ENCODE peak calls at places on chromosome 12, in eight cellular contexts. B, P, O, W, L, G, D and S are unnamed samples.

GRCh38 chr12:70043490-70044138 is 199.6 kb upstream of the CNOT2 start:
- DNase-seq in W (peak; percentile 24), L (no peak), P (no peak), O (no peak), B (peak; percentile 76), G (no peak), D (no peak), S (no peak)

GRCh38 chr12:108234155-108234554 is 105.0 kb downstream of the CMKLR1 start:
- DNase-seq in P (no peak), L (no peak), D (no peak), G (no peak), W (peak; percentile 27), B (no peak), O (no peak), S (no peak)

GRCh38 chr12:108938247-108938924 is 58.5 kb downstream of the DAO start:
- DNase-seq in L (no peak), G (no peak), B (no peak), W (no peak), P (no peak), D (no peak), O (no peak), S (no peak)

GRCh38 chr12:24562761-24563392 is 386.0 kb downstream of the BCAT1 start:
- DNase-seq in B (no peak), O (peak; percentile 52), W (peak; percentile 8), L (peak; percentile 49), G (peak; percentile 58), D (peak; percentile 30), P (no peak), S (peak; percentile 83)

GRCh38 chr12:63103489-63104131 is 47.4 kb downstream of the AVPR1A start:
- DNase-seq in P (no peak), D (peak; percentile 24), L (no peak), O (peak; percentile 43), G (no peak), B (no peak), W (no peak), S (peak; percentile 23)

GRCh38 chr12:53623526-53623925 is 2.7 kb downstream of the ATF7 start:
- DNase-seq in G (no peak), P (no peak), W (peak; percentile 23), L (no peak), B (no peak), D (peak; percentile 31), O (peak; percentile 52), S (no peak)

GRCh38 chr12:14948672-14949071 is 10.3 kb upstream of the ERP27 start:
- DNase-seq in D (peak; percentile 79), W (peak; percentile 44), G (no peak), B (peak; percentile 37), P (peak; percentile 47), L (no peak), O (peak; percentile 76), S (peak; percentile 85)

GRCh38 chr12:107356266-107356936 is 263.1 kb upstream of the CRY1 start:
- DNase-seq in G (no peak), D (peak; percentile 76), W (no peak), P (no peak), O (peak; percentile 70), B (no peak), L (no peak), S (no peak)

GRCh38 chr12:89838846-89839245 is 130.2 kb upstream of the ATP2B1 start:
- DNase-seq in G (no peak), L (no peak), B (no peak), W (no peak), P (no peak), O (no peak), D (no peak), S (no peak)

GRCh38 chr12:23217716-23218115 is 592.7 kb downstream of the ETNK1 start:
- DNase-seq in L (no peak), W (no peak), D (no peak), O (no peak), B (no peak), G (no peak), P (no peak), S (no peak)

GRCh38 chr12:39763071-39763893 is 143.7 kb upstream of the ABCD2 start:
- DNase-seq in O (no peak), B (no peak), W (no peak), L (no peak), D (no peak), G (no peak), P (no peak), S (no peak)

GRCh38 chr12:52013626-52014310 is 7.0 kb downstream of the TAMALIN start:
- DNase-seq in G (no peak), B (no peak), P (no peak), W (no peak), O (no peak), L (no peak), D (no peak), S (no peak)

GRCh38 chr12:65442418-65442817 is 163.9 kb downstream of the MSRB3 start:
- DNase-seq in W (no peak), O (no peak), B (no peak), P (no peak), G (no peak), L (no peak), D (no peak), S (no peak)